ENCODE peak calls at places on chromosomes 13 and 19, in four cellular contexts. M, D, R and U are unnamed samples.
A peak's percentile ranks its signal among the peaks of the same experiment; 100 is the strongest.

GRCh38 chr19:741506-742131 is 9.3 kb upstream of the MISP start:
- DNase-seq in R (no peak), D (no peak), M (peak; percentile 55), U (peak; percentile 20)

GRCh38 chr19:35860436-35860817 is 3.7 kb downstream of the KIRREL2 start:
- DNase-seq in R (no peak), M (no peak), D (no peak), U (no peak)

GRCh38 chr19:47608908-47609879 is at the start of gene BICRA:
- DNase-seq in M (peak; percentile 83), R (peak; percentile 81), D (peak; percentile 66), U (peak; percentile 83)

GRCh38 chr13:32264407-32264806 is 50.8 kb downstream of the ZAR1L start:
- DNase-seq in R (peak; percentile 58), M (peak; percentile 27), D (no peak), U (no peak)

GRCh38 chr13:33445024-33445423 is 159.5 kb upstream of the STARD13 start:
- DNase-seq in D (no peak), R (no peak), M (no peak), U (no peak)

GRCh38 chr19:20151617-20152145 is 15.3 kb upstream of the ZNF486 start:
- DNase-seq in D (no peak), R (no peak), M (no peak), U (no peak)

GRCh38 chr13:77737583-77738200 is 40.2 kb downstream of the SLAIN1 start:
- DNase-seq in D (no peak), M (no peak), R (no peak), U (peak; percentile 54)

GRCh38 chr13:50801087-50801931 is 42.2 kb downstream of the DLEU7 start:
- DNase-seq in M (peak; percentile 71), D (peak; percentile 45), R (peak; percentile 89), U (peak; percentile 70)

GRCh38 chr19:35327642-35328041 is 1.3 kb upstream of the CD22 start:
- DNase-seq in M (no peak), R (no peak), D (no peak), U (no peak)

GRCh38 chr13:109479991-109480696 is 306.2 kb downstream of the IRS2 start:
- DNase-seq in D (no peak), R (peak; percentile 37), M (no peak), U (no peak)

GRCh38 chr13:27170521-27171243 is 929 bp downstream of the USP12 start:
- DNase-seq in R (peak; percentile 36), D (no peak), M (peak; percentile 55), U (peak; percentile 51)

GRCh38 chr19:55358943-55359908 is 3.8 kb downstream of the GARIN5B start:
- DNase-seq in D (no peak), R (no peak), M (no peak), U (no peak)

GRCh38 chr13:29830000-29830399 is 20.4 kb downstream of the UBL3 start:
- DNase-seq in M (peak; percentile 12), R (no peak), D (no peak), U (no peak)

GRCh38 chr19:12872941-12873890 is 8.0 kb downstream of the DNASE2 start:
- DNase-seq in R (peak; percentile 57), D (peak; percentile 39), M (peak; percentile 63), U (peak; percentile 81)

GRCh38 chr13:26602783-26603182 is 45.3 kb downstream of the WASF3 start:
- DNase-seq in R (no peak), D (no peak), M (no peak), U (no peak)